ENCODE peak calls at places on chromosomes 11 and 22, in four cellular contexts. I, X, P and D are unnamed samples.
A peak's percentile ranks its signal among the peaks of the same experiment; 100 is the strongest.

GRCh38 chr22:37486224-37486845 is at the start of gene MFNG:
- DNase-seq in I (peak; percentile 90), X (peak; percentile 54), P (peak; percentile 64), D (peak; percentile 91)

GRCh38 chr11:111310088-111310487 is 11.7 kb downstream of the POU2AF3 start:
- DNase-seq in I (no peak), X (no peak), P (no peak), D (no peak)

GRCh38 chr11:67698247-67698646 is 23.8 kb upstream of the ALDH3B2 start:
- DNase-seq in I (peak; percentile 61), X (peak; percentile 34), P (no peak), D (no peak)

GRCh38 chr11:4541071-4541470 is 3.9 kb upstream of the OR52M1 start:
- DNase-seq in I (no peak), X (no peak), P (no peak), D (no peak)

GRCh38 chr22:46348099-46348695 is 12.7 kb downstream of the TRMU start:
- DNase-seq in I (no peak), X (no peak), P (no peak), D (no peak)

GRCh38 chr11:73401217-73401923 is 25.2 kb downstream of the RELT start:
- DNase-seq in I (peak; percentile 32), X (no peak), P (no peak), D (no peak)

GRCh38 chr22:45543243-45543642 is 40.6 kb downstream of the FBLN1 start:
- DNase-seq in I (no peak), X (no peak), P (no peak), D (no peak)

GRCh38 chr11:69166186-69167115 is 10.7 kb downstream of the SMIM38 start:
- DNase-seq in I (peak; percentile 83), X (peak; percentile 89), P (no peak), D (peak; percentile 34)

GRCh38 chr22:39967103-39967829 is 7.1 kb downstream of the TMA7B start:
- DNase-seq in I (no peak), X (no peak), P (no peak), D (no peak)

GRCh38 chr11:61967177-61967923 is at the start of gene FTH1:
- DNase-seq in I (peak; percentile 95), X (peak; percentile 77), P (peak; percentile 96), D (peak; percentile 97)

GRCh38 chr11:61969391-61969758 is 1.9 kb upstream of the FTH1 start:
- DNase-seq in I (no peak), X (no peak), P (no peak), D (no peak)

GRCh38 chr11:61969838-61970452 is 2.5 kb upstream of the FTH1 start:
- DNase-seq in I (no peak), X (no peak), P (no peak), D (no peak)

GRCh38 chr11:61967924-61968757 is 707 bp upstream of the FTH1 start:
- DNase-seq in I (peak; percentile 79), X (no peak), P (peak; percentile 63), D (peak; percentile 48)

DNA sequence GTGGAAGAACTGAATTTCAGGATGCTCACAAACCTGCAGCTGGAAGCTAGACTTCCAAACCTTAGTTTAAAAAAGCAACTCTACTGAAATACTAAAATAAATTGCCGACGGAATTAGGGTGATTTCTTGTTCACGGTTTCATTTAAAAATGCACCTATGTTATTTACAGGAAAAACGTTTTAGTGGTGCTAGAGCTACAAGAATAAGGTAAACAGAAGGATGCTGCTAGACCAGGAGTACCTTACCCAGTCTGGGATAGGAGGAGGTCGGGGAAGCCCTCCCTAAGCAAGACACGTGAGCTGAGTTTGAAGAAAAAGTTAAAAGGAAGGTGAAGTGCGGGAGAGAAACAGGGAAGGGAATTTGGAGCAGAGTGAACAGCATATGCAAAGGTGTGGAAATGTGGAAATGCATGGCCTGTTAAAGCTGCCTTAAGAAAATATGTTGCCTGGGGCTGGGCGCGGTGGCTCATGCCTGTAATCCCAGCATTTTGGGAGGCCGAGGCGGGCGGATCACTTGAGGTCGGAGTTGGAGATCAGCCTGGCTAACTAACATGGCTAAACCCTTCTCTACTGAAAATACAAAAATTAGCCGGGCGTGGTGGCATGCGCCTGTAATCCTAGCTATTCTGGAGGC is 1.4 kb upstream of the FTH1 start:
- DNase-seq in I (no peak), X (no peak), P (no peak), D (no peak)
- H3K4me3 ChIP-seq in I (peak overlapping the region; percentile 91), X (peak overlapping the region; percentile 96), P (peak overlapping the region; percentile 92), D (peak overlapping the region; percentile 95)

DNA sequence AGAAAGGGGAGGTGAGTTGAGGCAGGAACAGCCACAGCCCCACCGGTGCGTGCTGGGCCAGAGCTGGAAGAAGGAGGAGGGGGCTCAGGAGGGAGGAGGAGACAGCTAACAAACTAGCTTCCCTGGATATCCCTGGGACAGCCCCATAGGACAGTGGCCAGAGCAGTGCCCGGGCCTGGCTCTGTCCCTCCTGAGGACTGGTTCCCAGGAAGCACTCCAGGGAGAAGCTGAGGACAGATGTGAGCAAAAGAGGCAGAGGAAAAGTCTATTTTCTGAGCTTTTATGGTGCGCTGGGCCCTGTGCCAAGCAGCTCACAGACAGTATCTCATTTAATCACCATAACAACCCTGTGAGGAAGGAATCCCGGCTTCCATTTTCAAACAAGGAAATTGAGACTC is 8.3 kb downstream of the DCHS1 start:
- DNase-seq in I (peak; percentile 53), X (no peak), P (peak; percentile 59), D (no peak)
- H3K4me3 ChIP-seq in I (no peak overlapping the region), X (no peak overlapping the region), P (no peak overlapping the region), D (no peak overlapping the region)

GRCh38 chr11:83847635-83848034 is 561.5 kb upstream of the CCDC90B start:
- DNase-seq in I (no peak), X (no peak), P (no peak), D (no peak)
- H3K4me3 ChIP-seq in I (no peak overlapping the region), X (no peak overlapping the region), P (no peak overlapping the region), D (no peak overlapping the region)

DNA sequence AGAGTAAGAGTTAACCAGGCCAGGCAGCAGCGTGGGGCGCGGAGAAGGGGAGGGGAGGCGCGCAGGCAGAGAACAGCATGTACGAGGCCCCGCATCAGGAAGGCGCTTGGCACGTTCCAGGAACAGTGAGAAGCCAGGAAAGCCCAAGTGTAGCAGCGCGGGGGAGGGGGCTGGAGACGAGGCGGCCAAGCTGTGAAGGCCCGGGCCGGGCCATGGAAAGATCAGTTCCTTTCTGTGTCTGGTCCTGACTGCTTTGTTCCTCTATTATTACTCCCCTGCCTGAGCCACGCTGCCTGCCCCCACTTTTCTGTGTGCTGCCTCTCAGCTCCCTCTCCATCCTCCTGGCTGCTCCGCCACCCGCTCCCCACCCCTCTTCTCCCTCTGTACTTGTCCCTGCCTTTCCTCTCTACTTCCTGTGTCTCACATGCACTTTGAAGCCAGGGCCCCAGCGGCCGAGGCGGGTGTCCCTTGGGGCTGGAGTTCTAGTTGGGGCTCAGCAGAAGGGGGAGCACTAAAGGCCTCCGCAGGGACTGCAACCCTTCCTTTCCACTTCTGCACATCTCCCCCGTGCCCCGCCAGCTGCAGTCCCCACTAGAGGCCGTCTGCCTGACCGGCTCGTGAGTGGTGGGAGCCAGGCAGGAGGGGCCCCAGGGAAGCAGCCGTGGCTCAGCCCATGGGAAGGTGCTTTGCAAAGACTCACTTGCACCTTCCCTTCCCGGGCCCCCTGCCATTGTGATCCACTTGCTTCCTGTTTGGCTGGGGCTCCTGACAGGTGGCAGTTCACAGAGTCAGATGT is 63.7 kb downstream of the PRDM11 start:
- DNase-seq in I (peak; percentile 86), X (no peak), P (peak; percentile 90), D (peak; percentile 73)
- H3K4me3 ChIP-seq in I (no peak overlapping the region), X (no peak overlapping the region), P (peak overlapping the region; percentile 30), D (no peak overlapping the region)

DNA sequence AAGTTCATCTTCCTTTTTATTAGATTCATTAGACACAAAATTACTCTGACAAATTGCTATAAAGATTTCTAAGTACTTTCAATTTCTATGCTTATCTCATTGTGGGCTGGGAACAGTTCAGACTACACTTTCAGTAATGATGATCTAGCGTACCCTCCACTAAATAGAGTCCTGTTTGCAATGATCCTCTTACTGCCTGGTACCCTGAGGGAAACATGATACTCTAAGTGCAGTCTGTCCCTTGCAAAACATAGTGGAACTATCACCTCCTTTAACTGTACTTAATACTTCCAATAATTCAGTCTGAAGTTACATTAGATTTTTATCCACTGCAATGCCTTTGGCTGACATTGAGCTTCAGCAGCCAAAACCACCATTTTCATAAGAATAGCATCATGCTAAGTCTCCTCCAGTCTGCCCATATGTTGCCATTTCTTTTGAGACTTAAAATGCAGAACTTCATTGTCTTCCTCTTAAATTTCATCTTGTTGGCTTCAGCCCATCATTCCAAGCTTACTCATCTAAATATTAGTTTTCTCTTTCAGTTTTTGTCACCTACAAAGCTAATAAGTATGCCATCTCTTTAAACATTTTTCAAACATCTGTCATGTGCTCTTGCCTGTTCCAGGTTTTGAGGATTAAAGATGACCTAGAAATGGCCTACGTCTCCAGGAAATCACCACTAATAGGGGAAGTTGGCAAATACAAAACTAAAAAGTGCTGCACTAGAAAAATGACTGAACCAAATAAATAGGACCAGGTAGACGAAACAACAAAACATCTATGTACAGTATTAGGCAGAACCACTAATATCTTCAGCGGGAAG is 55.5 kb downstream of the PAK1 start:
- DNase-seq in I (no peak), X (no peak), P (no peak), D (no peak)
- H3K4me3 ChIP-seq in I (no peak overlapping the region), X (no peak overlapping the region), P (no peak overlapping the region), D (no peak overlapping the region)